ENCODE peak calls at places on chromosomes 3 and 15, in ten cellular contexts. W is ovary; K is HCT116; O is suprapubic skin; N is upper lobe of right lung; S is left ventricle myocardium inferior; M is fibroblast of lung; A is CD4-positive, alpha-beta T cell; F is effector memory CD4-positive, alpha-beta T cell; Z is upper lobe of left lung. B is an unnamed sample.

GRCh38 chr15:80730931-80731330 is 35.8 kb downstream of the ABHD17C start:
- DNase-seq in Z (no peak), F (no peak), K (no peak), W (no peak), A (no peak), S (no peak), M (no peak), N (no peak), O (no peak), B (no peak)

GRCh38 chr15:71547066-71547465 is 263.3 kb upstream of the NR2E3 start:
- DNase-seq in O (no peak), W (no peak), F (no peak), S (peak; percentile 57), K (no peak), Z (peak; percentile 45), N (peak; percentile 64), M (no peak), A (no peak), B (no peak)

GRCh38 chr3:29577250-29577649 is 296.4 kb downstream of the RBMS3 start:
- DNase-seq in Z (no peak), W (no peak), A (no peak), M (no peak), S (peak; percentile 52), F (no peak), K (no peak), N (no peak), O (no peak), B (no peak)

GRCh38 chr15:39692464-39693327 is 89.9 kb downstream of the FSIP1 start:
- DNase-seq in W (no peak), K (no peak), N (no peak), O (no peak), F (no peak), S (no peak), A (no peak), Z (peak; percentile 37), M (peak; percentile 33), B (no peak)

GRCh38 chr15:101204744-101205535 is 46.9 kb downstream of the CHSY1 start:
- DNase-seq in K (no peak), W (no peak), O (no peak), N (no peak), A (no peak), S (no peak), M (peak; percentile 81), F (no peak), Z (no peak), B (no peak)

GRCh38 chr15:88619796-88620195 is 1.3 kb upstream of the AEN start:
- DNase-seq in W (no peak), Z (no peak), K (no peak), M (no peak), F (no peak), S (no peak), N (no peak), A (no peak), O (no peak), B (no peak)

GRCh38 chr3:125684199-125684598 is 88.9 kb upstream of the OSBPL11 start:
- DNase-seq in K (peak; percentile 18), Z (peak; percentile 13), F (no peak), N (peak; percentile 58), O (no peak), W (peak; percentile 63), A (no peak), M (peak; percentile 81), S (no peak), B (no peak)

GRCh38 chr3:42652611-42653302 is 740 bp upstream of the ZBTB47 start:
- DNase-seq in N (peak; percentile 74), S (peak; percentile 66), W (peak; percentile 65), K (peak; percentile 69), M (peak; percentile 77), A (no peak), Z (no peak), F (no peak), O (peak; percentile 84), B (peak; percentile 43)

GRCh38 chr15:93823971-93824866 is 407.1 kb upstream of the MCTP2 start:
- DNase-seq in F (no peak), A (no peak), W (no peak), O (no peak), Z (no peak), K (no peak), M (no peak), N (no peak), S (no peak), B (no peak)

GRCh38 chr3:117404756-117405155 is 695.2 kb downstream of the TUSC7 start:
- DNase-seq in S (no peak), A (no peak), Z (no peak), F (no peak), O (no peak), W (no peak), N (no peak), K (no peak), M (no peak), B (no peak)

GRCh38 chr3:57583544-57583943 is 13.6 kb downstream of the ARF4 start:
- DNase-seq in K (no peak), Z (no peak), O (no peak), N (no peak), A (no peak), S (no peak), W (no peak), F (no peak), M (no peak), B (no peak)

GRCh38 chr3:178022599-178022998 is 513.6 kb upstream of the KCNMB2 start:
- DNase-seq in M (no peak), O (no peak), N (no peak), F (no peak), Z (no peak), S (no peak), W (no peak), K (peak; percentile 7), A (no peak), B (no peak)

GRCh38 chr3:105938826-105939225 is 70.0 kb upstream of the CBLB start:
- DNase-seq in O (no peak), N (no peak), S (no peak), Z (no peak), W (no peak), A (no peak), K (no peak), M (no peak), F (no peak), B (no peak)

GRCh38 chr3:142165194-142165593 is 15.8 kb upstream of the TFDP2 start:
- DNase-seq in A (no peak), W (no peak), N (no peak), Z (no peak), F (no peak), M (no peak), S (no peak), O (no peak), K (no peak), B (no peak)

GRCh38 chr15:85477061-85477460 is 96.7 kb downstream of the AKAP13 start:
- DNase-seq in N (no peak), K (no peak), A (no peak), W (no peak), F (no peak), O (no peak), Z (no peak), M (no peak), S (no peak), B (peak; percentile 37)

GRCh38 chr3:15372918-15373317 is 40.5 kb upstream of the SH3BP5 start:
- DNase-seq in F (no peak), K (no peak), Z (no peak), O (no peak), W (no peak), M (no peak), N (no peak), S (no peak), A (no peak), B (no peak)

GRCh38 chr3:15361494-15362214 is 29.3 kb upstream of the SH3BP5 start:
- DNase-seq in M (no peak), S (no peak), Z (no peak), A (no peak), W (no peak), N (no peak), F (no peak), O (no peak), K (no peak), B (peak; percentile 31)

GRCh38 chr3:15368561-15369135 is 36.3 kb upstream of the SH3BP5 start:
- DNase-seq in O (no peak), S (no peak), F (no peak), M (no peak), W (no peak), N (no peak), Z (no peak), A (no peak), K (no peak), B (no peak)

DNA sequence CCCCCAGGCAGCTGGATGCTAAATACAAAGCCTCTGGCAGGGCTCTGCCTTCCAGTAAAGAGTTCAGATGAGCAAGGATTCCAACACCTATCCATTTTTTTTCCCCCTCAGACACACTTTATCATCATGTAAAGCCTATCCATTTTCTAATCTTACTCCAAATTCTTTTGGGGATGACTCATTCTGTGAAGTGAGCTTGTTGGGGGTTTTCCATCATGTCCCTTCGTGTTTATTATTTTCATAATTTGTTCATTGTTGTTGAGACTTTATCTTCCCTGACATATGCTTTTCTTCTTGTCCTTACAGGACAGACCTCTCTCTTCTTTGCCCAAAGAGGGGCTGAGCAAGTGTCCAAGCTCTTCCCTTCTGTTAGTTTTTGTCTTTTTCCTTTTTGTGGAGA is 34.7 kb upstream of the SH3BP5 start:
- DNase-seq in F (no peak), S (no peak), M (peak; percentile 12), A (no peak), O (no peak), W (no peak), N (no peak), Z (no peak), K (no peak), B (no peak)
- H3K27ac ChIP-seq in F (no peak overlapping the region), S (no peak overlapping the region), M (no peak overlapping the region), A (no peak overlapping the region), O (no peak overlapping the region), W (no peak overlapping the region), N (no peak overlapping the region), Z (peak overlapping the region; percentile 83), K (no peak overlapping the region), B (no peak overlapping the region)

GRCh38 chr3:16266714-16267113 is 1.7 kb downstream of the OXNAD1 start:
- DNase-seq in S (no peak), W (no peak), A (no peak), K (no peak), N (no peak), M (no peak), O (no peak), Z (no peak), F (no peak), B (no peak)
- H3K27ac ChIP-seq in S (peak overlapping the region; percentile 14), W (no peak overlapping the region), A (no peak overlapping the region), K (no peak overlapping the region), N (no peak overlapping the region), M (no peak overlapping the region), O (no peak overlapping the region), Z (no peak overlapping the region), F (no peak overlapping the region), B (peak overlapping the region; percentile 64)

DNA sequence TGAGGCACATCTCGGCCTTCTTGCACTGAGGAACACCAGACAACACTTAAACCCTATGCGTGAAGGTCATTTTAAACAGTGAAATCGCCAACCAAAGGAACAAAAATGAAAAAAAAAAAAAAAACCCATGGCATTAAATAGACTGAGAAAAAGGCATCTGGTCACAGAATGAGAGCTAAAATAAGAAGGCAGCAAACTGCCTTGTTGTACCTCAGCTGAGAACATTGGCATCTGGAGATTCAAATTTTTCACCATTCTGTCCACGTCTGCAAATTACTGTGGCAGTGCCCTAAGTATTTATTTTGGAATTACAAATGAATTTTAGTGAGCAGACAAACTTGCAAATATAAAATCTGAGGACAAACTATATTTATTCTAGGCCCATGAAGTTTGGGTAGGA is 82.6 kb upstream of the POU1F1 start:
- DNase-seq in O (no peak), A (no peak), F (no peak), K (no peak), N (no peak), W (no peak), Z (no peak), S (no peak), M (no peak), B (no peak)
- H3K27ac ChIP-seq in O (no peak overlapping the region), A (no peak overlapping the region), F (no peak overlapping the region), K (no peak overlapping the region), N (no peak overlapping the region), W (no peak overlapping the region), Z (no peak overlapping the region), S (no peak overlapping the region), M (no peak overlapping the region), B (no peak overlapping the region)

GRCh38 chr3:64687781-64688515 is at the start of gene ADAMTS9:
- DNase-seq in F (no peak), N (peak; percentile 88), M (peak; percentile 87), S (peak; percentile 80), A (no peak), W (peak; percentile 76), O (peak; percentile 82), K (no peak), Z (peak; percentile 94), B (no peak)
- H3K27ac ChIP-seq in F (no peak within 1 kb of the TSS), N (peak within 1 kb of the TSS; percentile 95), M (peak within 1 kb of the TSS; percentile 81), S (peak within 1 kb of the TSS; percentile 97), A (no peak within 1 kb of the TSS), W (peak within 1 kb of the TSS; percentile 98), O (peak within 1 kb of the TSS; percentile 93), K (no peak within 1 kb of the TSS), Z (peak within 1 kb of the TSS; percentile 95), B (no peak within 1 kb of the TSS)

B was measured in epithelial cell of prostate.